ENCODE peak calls at places on chromosomes 4 and X, in five cellular contexts. P is NCI-H510A treated with DMSO at 0.1 percent for 48 hours, L is H9, G is anterior cingulate cortex, B is fibroblast of the conjunctiva. N is an unnamed sample.

GRCh38 chr4:155772459-155773195 is 13.8 kb downstream of the GUCY1B1 start:
- DNase-seq in G (no peak), P (no peak), L (peak), B (no peak), N (no peak)

GRCh38 chr4:676871-677235 is 2.5 kb downstream of the MYL5 start:
- DNase-seq in P (no peak), B (no peak), L (no peak), G (no peak), N (no peak)

GRCh38 chr4:107999932-108000539 is 10.3 kb downstream of the HADH start:
- DNase-seq in L (no peak), B (no peak), G (no peak), P (peak), N (no peak)

GRCh38 chr4:54626113-54626512 is 31.6 kb upstream of the KIT start:
- DNase-seq in L (no peak), B (no peak), G (no peak), P (no peak), N (no peak)

GRCh38 chr4:35105486-35105885 is 1138.8 kb downstream of the ARAP2 start:
- DNase-seq in B (no peak), G (no peak), L (no peak), P (peak), N (no peak)

GRCh38 chr4:8141935-8142334 is 16.7 kb downstream of the ABLIM2 start:
- DNase-seq in G (no peak), B (no peak), L (no peak), P (no peak), N (no peak)

GRCh38 chr4:76989391-76990061 is 40.0 kb downstream of the SEPTIN11 start:
- DNase-seq in B (no peak), G (no peak), P (no peak), L (no peak), N (no peak)

GRCh38 chrX:94123062-94123461 is 449.1 kb downstream of the FAM133A start:
- DNase-seq in P (no peak), L (no peak), G (no peak), B (no peak), N (no peak)

GRCh38 chr4:33512397-33512796 is 2731.9 kb downstream of the ARAP2 start:
- DNase-seq in P (no peak), B (no peak), L (no peak), G (no peak), N (no peak)

GRCh38 chrX:133792198-133792953 is 193.0 kb downstream of the GPC3 start:
- DNase-seq in B (peak), L (peak), G (peak), P (peak), N (peak)

GRCh38 chr4:169179609-169180526 is 90.9 kb downstream of the SH3RF1 start:
- DNase-seq in P (no peak), L (no peak), G (no peak), B (no peak), N (no peak)

GRCh38 chr4:8722556-8722955 is 130.0 kb downstream of the CPZ start:
- DNase-seq in G (no peak), P (no peak), B (no peak), L (no peak), N (no peak)

GRCh38 chr4:137474711-137475301 is 57.5 kb downstream of the PCDH18 start:
- DNase-seq in P (no peak), L (no peak), B (peak), G (no peak), N (no peak)

GRCh38 chr4:42531631-42532030 is 125.3 kb downstream of the ATP8A1 start:
- DNase-seq in P (no peak), L (no peak), G (no peak), B (no peak), N (no peak)

GRCh38 chr4:82216231-82216630 is 157.6 kb downstream of the HNRNPD start:
- DNase-seq in P (no peak), B (no peak), G (no peak), L (no peak), N (no peak)

GRCh38 chr4:87375719-87376291 is 15.2 kb downstream of the HSD17B11 start:
- DNase-seq in G (no peak), L (no peak), B (peak), P (peak), N (no peak)

GRCh38 chr4:51885371-51885770 is 42.4 kb downstream of the DCUN1D4 start:
- DNase-seq in B (no peak), P (peak), L (peak), G (no peak), N (peak)

GRCh38 chr4:7414046-7414445 is 20.7 kb downstream of the PSAPL1 start:
- DNase-seq in P (no peak), G (no peak), L (no peak), B (no peak), N (no peak)

GRCh38 chr4:135316266-135316779 is 1114.7 kb upstream of the PABPC4L start:
- DNase-seq in G (no peak), B (no peak), L (no peak), P (peak), N (no peak)

GRCh38 chr4:137238456-137238855 is 293.8 kb downstream of the PCDH18 start:
- DNase-seq in B (no peak), G (no peak), P (peak), L (no peak), N (no peak)

GRCh38 chr4:84503495-84504437 is 4.7 kb upstream of the NKX6-1 start:
- DNase-seq in B (peak), L (no peak), G (no peak), P (peak), N (peak)

GRCh38 chr4:97942951-97943350 is 200.3 kb downstream of the STPG2 start:
- DNase-seq in G (no peak), P (no peak), L (no peak), B (no peak), N (no peak)

GRCh38 chrX:2609431-2610238 is 81.5 kb upstream of the CD99 start:
- DNase-seq in L (no peak), B (no peak), P (no peak), G (no peak), N (no peak)